ENCODE peak calls at places on chromosomes 7 and 10, in nine cellular contexts. One of them, this sample, is unnamed.

GRCh38 chr10:125146791-125147604 is 13.4 kb downstream of the CTBP2 start:
- DNase-seq in ovary: no peak
- DNase-seq in transverse colon: no peak
- DNase-seq in pancreas: no peak
- DNase-seq in body of pancreas: peak
- DNase-seq in Panc1: no peak
- DNase-seq in upper lobe of right lung: no peak
- DNase-seq in psoas muscle: no peak
- DNase-seq in cardiac muscle cell: no peak
- DNase-seq in this sample: no peak

GRCh38 chr7:159105845-159106614 is 38.6 kb downstream of the VIPR2 start:
- DNase-seq in psoas muscle: peak
- DNase-seq in upper lobe of right lung: peak
- DNase-seq in ovary: peak
- DNase-seq in body of pancreas: no peak
- DNase-seq in Panc1: no peak
- DNase-seq in transverse colon: peak
- DNase-seq in cardiac muscle cell: no peak
- DNase-seq in pancreas: no peak
- DNase-seq in this sample: peak

GRCh38 chr10:71337219-71337625 is 18.2 kb downstream of the SLC29A3 start:
- DNase-seq in ovary: no peak
- DNase-seq in psoas muscle: no peak
- DNase-seq in upper lobe of right lung: no peak
- DNase-seq in body of pancreas: no peak
- DNase-seq in transverse colon: peak
- DNase-seq in pancreas: no peak
- DNase-seq in cardiac muscle cell: no peak
- DNase-seq in Panc1: no peak
- DNase-seq in this sample: no peak

GRCh38 chr10:68231106-68231901 is 609 bp downstream of the ATOH7 start:
- DNase-seq in transverse colon: peak
- DNase-seq in cardiac muscle cell: peak
- DNase-seq in pancreas: peak
- DNase-seq in ovary: peak
- DNase-seq in upper lobe of right lung: peak
- DNase-seq in psoas muscle: peak
- DNase-seq in body of pancreas: peak
- DNase-seq in Panc1: peak
- DNase-seq in this sample: peak

GRCh38 chr10:26486985-26487850 is 49.1 kb downstream of the APBB1IP start:
- DNase-seq in pancreas: no peak
- DNase-seq in cardiac muscle cell: peak
- DNase-seq in upper lobe of right lung: no peak
- DNase-seq in ovary: no peak
- DNase-seq in transverse colon: peak
- DNase-seq in body of pancreas: peak
- DNase-seq in Panc1: no peak
- DNase-seq in psoas muscle: no peak
- DNase-seq in this sample: no peak

GRCh38 chr7:104971290-104972071 is 42.5 kb upstream of the KMT2E start:
- DNase-seq in Panc1: no peak
- DNase-seq in psoas muscle: no peak
- DNase-seq in upper lobe of right lung: no peak
- DNase-seq in transverse colon: peak
- DNase-seq in ovary: no peak
- DNase-seq in pancreas: no peak
- DNase-seq in cardiac muscle cell: peak
- DNase-seq in body of pancreas: peak
- DNase-seq in this sample: no peak

GRCh38 chr10:18179901-18180300 is 39.7 kb downstream of the CACNB2 start:
- DNase-seq in body of pancreas: peak
- DNase-seq in pancreas: peak
- DNase-seq in ovary: no peak
- DNase-seq in transverse colon: no peak
- DNase-seq in cardiac muscle cell: peak
- DNase-seq in upper lobe of right lung: no peak
- DNase-seq in Panc1: no peak
- DNase-seq in psoas muscle: no peak
- DNase-seq in this sample: no peak

GRCh38 chr10:76946268-76946667 is 691.3 kb downstream of the KCNMA1 start:
- DNase-seq in body of pancreas: no peak
- DNase-seq in cardiac muscle cell: peak
- DNase-seq in transverse colon: no peak
- DNase-seq in psoas muscle: no peak
- DNase-seq in Panc1: no peak
- DNase-seq in ovary: no peak
- DNase-seq in upper lobe of right lung: no peak
- DNase-seq in pancreas: no peak
- DNase-seq in this sample: no peak

GRCh38 chr10:112389147-112389822 is 15.4 kb downstream of the ACSL5 start:
- DNase-seq in upper lobe of right lung: no peak
- DNase-seq in pancreas: no peak
- DNase-seq in psoas muscle: no peak
- DNase-seq in transverse colon: no peak
- DNase-seq in ovary: no peak
- DNase-seq in Panc1: peak
- DNase-seq in cardiac muscle cell: peak
- DNase-seq in body of pancreas: peak
- DNase-seq in this sample: peak

GRCh38 chr10:16943301-16944080 is 126.3 kb upstream of the RSU1 start:
- DNase-seq in body of pancreas: no peak
- DNase-seq in upper lobe of right lung: no peak
- DNase-seq in ovary: no peak
- DNase-seq in psoas muscle: no peak
- DNase-seq in transverse colon: no peak
- DNase-seq in pancreas: no peak
- DNase-seq in cardiac muscle cell: peak
- DNase-seq in Panc1: no peak
- DNase-seq in this sample: no peak

GRCh38 chr10:99612167-99612831 is 7.9 kb downstream of the SLC25A28 start:
- DNase-seq in body of pancreas: peak
- DNase-seq in upper lobe of right lung: no peak
- DNase-seq in cardiac muscle cell: peak
- DNase-seq in pancreas: no peak
- DNase-seq in transverse colon: peak
- DNase-seq in ovary: no peak
- DNase-seq in psoas muscle: no peak
- DNase-seq in Panc1: peak
- DNase-seq in this sample: no peak

GRCh38 chr7:40008218-40008815 is 58.3 kb downstream of the CDK13 start:
- DNase-seq in Panc1: peak
- DNase-seq in cardiac muscle cell: peak
- DNase-seq in body of pancreas: no peak
- DNase-seq in transverse colon: no peak
- DNase-seq in upper lobe of right lung: no peak
- DNase-seq in psoas muscle: no peak
- DNase-seq in pancreas: no peak
- DNase-seq in ovary: no peak
- DNase-seq in this sample: no peak

GRCh38 chr7:1403844-1404404 is 55.3 kb downstream of the MICALL2 start:
- DNase-seq in upper lobe of right lung: no peak
- DNase-seq in psoas muscle: no peak
- DNase-seq in pancreas: no peak
- DNase-seq in transverse colon: no peak
- DNase-seq in cardiac muscle cell: peak
- DNase-seq in Panc1: no peak
- DNase-seq in body of pancreas: no peak
- DNase-seq in ovary: no peak
- DNase-seq in this sample: peak

GRCh38 chr7:16951483-16952080 is 69.8 kb upstream of the AGR3 start:
- DNase-seq in cardiac muscle cell: no peak
- DNase-seq in transverse colon: no peak
- DNase-seq in body of pancreas: no peak
- DNase-seq in pancreas: no peak
- DNase-seq in upper lobe of right lung: no peak
- DNase-seq in ovary: no peak
- DNase-seq in psoas muscle: no peak
- DNase-seq in Panc1: no peak
- DNase-seq in this sample: no peak

GRCh38 chr7:36614954-36615353 is 109.3 kb downstream of the AOAH start:
- DNase-seq in cardiac muscle cell: no peak
- DNase-seq in upper lobe of right lung: no peak
- DNase-seq in body of pancreas: no peak
- DNase-seq in ovary: no peak
- DNase-seq in psoas muscle: no peak
- DNase-seq in Panc1: no peak
- DNase-seq in pancreas: no peak
- DNase-seq in transverse colon: no peak
- DNase-seq in this sample: no peak

GRCh38 chr7:96238976-96239766 is 82.7 kb downstream of the SLC25A13 start:
- DNase-seq in body of pancreas: no peak
- DNase-seq in ovary: no peak
- DNase-seq in pancreas: no peak
- DNase-seq in cardiac muscle cell: peak
- DNase-seq in psoas muscle: no peak
- DNase-seq in transverse colon: no peak
- DNase-seq in Panc1: no peak
- DNase-seq in upper lobe of right lung: no peak
- DNase-seq in this sample: no peak

GRCh38 chr7:116534790-116535189 is 10.0 kb downstream of the CAV1 start:
- DNase-seq in body of pancreas: no peak
- DNase-seq in Panc1: no peak
- DNase-seq in ovary: no peak
- DNase-seq in psoas muscle: no peak
- DNase-seq in transverse colon: no peak
- DNase-seq in cardiac muscle cell: peak
- DNase-seq in pancreas: no peak
- DNase-seq in upper lobe of right lung: no peak
- DNase-seq in this sample: no peak

GRCh38 chr7:85608804-85609203 is 421.9 kb upstream of the SEMA3D start:
- DNase-seq in ovary: no peak
- DNase-seq in transverse colon: no peak
- DNase-seq in pancreas: no peak
- DNase-seq in Panc1: no peak
- DNase-seq in upper lobe of right lung: no peak
- DNase-seq in cardiac muscle cell: no peak
- DNase-seq in body of pancreas: no peak
- DNase-seq in psoas muscle: no peak
- DNase-seq in this sample: no peak

GRCh38 chr10:45464958-45465567 is 91.0 kb downstream of the ALOX5 start:
- DNase-seq in transverse colon: peak
- DNase-seq in cardiac muscle cell: peak
- DNase-seq in pancreas: peak
- DNase-seq in ovary: peak
- DNase-seq in Panc1: peak
- DNase-seq in body of pancreas: peak
- DNase-seq in upper lobe of right lung: peak
- DNase-seq in psoas muscle: peak
- DNase-seq in this sample: peak

DNA sequence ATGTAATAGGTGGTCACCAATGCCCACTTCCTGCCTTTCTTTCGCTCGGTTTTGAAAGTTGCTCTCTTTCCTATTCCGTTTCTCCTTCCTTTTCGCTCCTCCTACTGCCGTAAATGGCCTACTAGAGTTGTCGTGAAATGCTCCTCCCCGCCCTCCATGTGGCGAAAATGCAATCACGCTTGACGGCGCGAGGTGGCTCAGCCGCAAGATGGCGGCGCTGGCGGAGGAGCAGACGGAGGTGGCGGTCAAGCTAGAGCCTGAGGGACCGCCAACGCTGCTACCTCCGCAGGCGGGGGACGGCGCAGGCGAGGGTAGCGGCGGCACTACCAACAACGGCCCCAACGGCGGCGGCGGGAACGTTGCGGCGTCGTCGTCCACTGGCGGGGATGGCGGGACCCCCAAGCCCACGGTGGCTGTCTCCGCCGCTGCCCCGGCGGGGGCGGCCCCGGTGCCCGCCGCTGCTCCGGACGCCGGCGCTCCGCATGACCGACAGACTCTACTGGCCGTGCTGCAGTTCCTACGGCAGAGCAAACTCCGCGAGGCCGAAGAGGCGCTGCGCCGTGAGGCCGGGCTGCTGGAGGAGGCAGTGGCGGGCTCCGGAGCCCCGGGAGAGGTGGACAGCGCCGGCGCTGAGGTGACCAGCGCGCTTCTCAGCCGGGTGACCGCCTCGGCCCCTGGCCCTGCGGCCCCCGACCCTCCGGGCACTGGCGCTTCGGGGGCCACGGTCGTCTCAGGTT is at the start of gene TAF5:
- DNase-seq in Panc1: peak
- DNase-seq in psoas muscle: peak
- DNase-seq in ovary: peak
- DNase-seq in cardiac muscle cell: peak
- DNase-seq in pancreas: peak
- DNase-seq in body of pancreas: peak
- DNase-seq in upper lobe of right lung: peak
- DNase-seq in transverse colon: peak
- DNase-seq in this sample: peak
- TF ChIP-seq CTCF in Panc1: no peak
- TF ChIP-seq CTCF in psoas muscle: no peak
- TF ChIP-seq CTCF in ovary: peak
- TF ChIP-seq CTCF in cardiac muscle cell: no peak
- TF ChIP-seq CTCF in pancreas: no peak
- TF ChIP-seq CTCF in body of pancreas: no peak
- TF ChIP-seq CTCF in upper lobe of right lung: no peak
- TF ChIP-seq CTCF in transverse colon: no peak
- TF ChIP-seq CTCF in this sample: no peak

GRCh38 chr7:23852988-23853387 is 143.0 kb downstream of the STK31 start:
- DNase-seq in psoas muscle: no peak
- DNase-seq in body of pancreas: no peak
- DNase-seq in transverse colon: no peak
- DNase-seq in upper lobe of right lung: no peak
- DNase-seq in cardiac muscle cell: peak
- DNase-seq in pancreas: no peak
- DNase-seq in ovary: no peak
- DNase-seq in Panc1: no peak
- DNase-seq in this sample: no peak

GRCh38 chr7:23852135-23852534 is 142.1 kb downstream of the STK31 start:
- DNase-seq in pancreas: no peak
- DNase-seq in upper lobe of right lung: no peak
- DNase-seq in psoas muscle: no peak
- DNase-seq in ovary: no peak
- DNase-seq in transverse colon: no peak
- DNase-seq in body of pancreas: no peak
- DNase-seq in cardiac muscle cell: no peak
- DNase-seq in Panc1: no peak
- DNase-seq in this sample: no peak
- H3K27ac ChIP-seq in pancreas: no peak
- H3K27ac ChIP-seq in upper lobe of right lung: no peak
- H3K27ac ChIP-seq in psoas muscle: no peak
- H3K27ac ChIP-seq in ovary: no peak
- H3K27ac ChIP-seq in transverse colon: no peak
- H3K27ac ChIP-seq in body of pancreas: no peak
- H3K27ac ChIP-seq in cardiac muscle cell: no peak
- H3K27ac ChIP-seq in Panc1: no peak
- H3K27ac ChIP-seq in this sample: no peak

GRCh38 chr10:27599546-27599945 is 95.4 kb downstream of the RAB18 start:
- DNase-seq in ovary: no peak
- DNase-seq in psoas muscle: no peak
- DNase-seq in cardiac muscle cell: no peak
- DNase-seq in body of pancreas: no peak
- DNase-seq in pancreas: no peak
- DNase-seq in upper lobe of right lung: no peak
- DNase-seq in Panc1: no peak
- DNase-seq in transverse colon: no peak
- DNase-seq in this sample: no peak
- H3K4me3 ChIP-seq in ovary: no peak
- H3K4me3 ChIP-seq in psoas muscle: no peak
- H3K4me3 ChIP-seq in cardiac muscle cell: no peak
- H3K4me3 ChIP-seq in body of pancreas: no peak
- H3K4me3 ChIP-seq in pancreas: no peak
- H3K4me3 ChIP-seq in upper lobe of right lung: no peak
- H3K4me3 ChIP-seq in Panc1: no peak
- H3K4me3 ChIP-seq in transverse colon: no peak
- H3K4me3 ChIP-seq in this sample: no peak

GRCh38 chr10:11162828-11163599 is 145.3 kb downstream of the CELF2 start:
- DNase-seq in ovary: no peak
- DNase-seq in cardiac muscle cell: no peak
- DNase-seq in psoas muscle: peak
- DNase-seq in body of pancreas: peak
- DNase-seq in transverse colon: peak
- DNase-seq in Panc1: no peak
- DNase-seq in upper lobe of right lung: peak
- DNase-seq in pancreas: peak
- DNase-seq in this sample: peak
- TF ChIP-seq CTCF in ovary: no peak
- TF ChIP-seq CTCF in cardiac muscle cell: no peak
- TF ChIP-seq CTCF in psoas muscle: no peak
- TF ChIP-seq CTCF in body of pancreas: no peak
- TF ChIP-seq CTCF in transverse colon: no peak
- TF ChIP-seq CTCF in Panc1: no peak
- TF ChIP-seq CTCF in upper lobe of right lung: no peak
- TF ChIP-seq CTCF in pancreas: no peak
- TF ChIP-seq CTCF in this sample: no peak